ENCODE peak calls at places on chromosomes 11 and 22, in seven cellular contexts. D is uterus, R is K562, U is A673, W is left ventricle myocardium inferior, N is WTC11, V is right lobe of liver. Q is an unnamed sample.

GRCh38 chr11:72592698-72593097 is 81.5 kb downstream of the PDE2A start:
- DNase-seq in D (no peak), R (no peak), U (no peak), W (no peak), N (no peak), V (no peak), Q (no peak)

GRCh38 chr22:30654361-30654760 is 13.3 kb downstream of the DUSP18 start:
- DNase-seq in D (no peak), R (no peak), U (no peak), W (no peak), N (no peak), V (no peak), Q (no peak)

GRCh38 chr11:73870261-73870660 is 6.4 kb downstream of the COA4 start:
- DNase-seq in D (no peak), R (no peak), U (no peak), W (no peak), N (no peak), V (no peak), Q (no peak)

GRCh38 chr22:49532831-49533802 is 294.6 kb downstream of the BRD1 start:
- DNase-seq in D (no peak), R (no peak), U (no peak), W (no peak), N (peak), V (no peak), Q (no peak)

GRCh38 chr11:102010776-102011500 is 36.3 kb upstream of the CFAP300 start:
- DNase-seq in D (no peak), R (peak), U (peak), W (peak), N (peak), V (peak), Q (no peak)

GRCh38 chr22:20750461-20751184 is 23.3 kb upstream of the SERPIND1 start:
- DNase-seq in D (peak), R (peak), U (peak), W (peak), N (no peak), V (peak), Q (no peak)

GRCh38 chr11:43920598-43921419 is 21.6 kb upstream of the C11orf96 start:
- DNase-seq in D (peak), R (peak), U (peak), W (peak), N (no peak), V (no peak), Q (peak)

GRCh38 chr22:48663297-48663696 is 1164.4 kb downstream of the BRD1 start:
- DNase-seq in D (no peak), R (peak), U (peak), W (no peak), N (no peak), V (no peak), Q (no peak)

GRCh38 chr11:66267379-66268209 is 845 bp upstream of the RAB1B start:
- DNase-seq in D (peak), R (peak), U (peak), W (peak), N (peak), V (peak), Q (peak)
- TF ChIP-seq CTCF in D (no peak), R (no peak), U (peak), W (peak), N (no peak), V (no peak), Q (no peak)

GRCh38 chr11:34354782-34355181 is 3.0 kb downstream of the ABTB2 start:
- DNase-seq in D (no peak), R (no peak), U (no peak), W (no peak), N (no peak), V (no peak), Q (no peak)

GRCh38 chr11:34355726-34356125 is 2.1 kb downstream of the ABTB2 start:
- DNase-seq in D (no peak), R (no peak), U (no peak), W (no peak), N (no peak), V (no peak), Q (no peak)

GRCh38 chr11:34356576-34356917 is 1.3 kb downstream of the ABTB2 start:
- DNase-seq in D (peak), R (no peak), U (peak), W (peak), N (peak), V (peak), Q (no peak)

GRCh38 chr11:34356918-34357645 is 728 bp downstream of the ABTB2 start:
- DNase-seq in D (peak), R (peak), U (peak), W (peak), N (peak), V (peak), Q (no peak)

GRCh38 chr11:34356130-34356529 is 1.7 kb downstream of the ABTB2 start:
- DNase-seq in D (no peak), R (no peak), U (peak), W (no peak), N (peak), V (no peak), Q (no peak)
- TF ChIP-seq CTCF in D (no peak), R (peak), U (peak), W (no peak), N (no peak), V (no peak), Q (no peak)

GRCh38 chr11:4991066-4991465 is 3.6 kb upstream of the OR51L1 start:
- DNase-seq in D (no peak), R (peak), U (peak), W (no peak), N (no peak), V (no peak), Q (no peak)
- TF ChIP-seq CTCF in D (no peak), R (peak), U (peak), W (peak), N (no peak), V (no peak), Q (no peak)

GRCh38 chr11:2346014-2346413 is 31.1 kb upstream of the CD81 start:
- DNase-seq in D (no peak), R (no peak), U (no peak), W (no peak), N (no peak), V (no peak), Q (no peak)
- TF ChIP-seq CTCF in D (no peak), R (no peak), U (no peak), W (no peak), N (no peak), V (no peak), Q (no peak)

GRCh38 chr11:16603245-16603644 is 135.2 kb upstream of the C11orf58 start:
- DNase-seq in D (no peak), R (peak), U (no peak), W (no peak), N (peak), V (no peak), Q (no peak)
- TF ChIP-seq CTCF in D (no peak), R (peak), U (no peak), W (peak), N (no peak), V (no peak), Q (no peak)

DNA sequence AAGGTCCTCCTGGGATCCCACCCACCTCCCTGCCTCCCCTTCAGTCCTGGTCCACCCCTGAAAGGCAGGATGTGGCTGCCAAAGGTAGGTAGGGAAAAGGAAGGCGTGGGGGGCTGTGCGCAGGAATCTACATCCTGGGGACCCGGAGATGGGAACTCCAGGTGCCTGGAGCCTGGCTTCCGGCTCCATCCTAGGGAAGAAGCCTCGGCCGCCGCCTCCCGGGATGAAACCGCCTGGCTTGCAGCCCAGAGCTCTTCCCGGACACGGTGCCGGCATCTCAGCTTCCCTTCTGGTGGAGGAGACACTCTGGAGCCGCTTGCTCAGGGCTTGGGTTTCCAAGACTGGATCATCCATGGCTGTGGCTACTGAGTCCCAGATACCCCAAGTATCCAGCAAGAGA is 33.3 kb upstream of the PDGFB start:
- DNase-seq in D (no peak), R (no peak), U (peak), W (peak), N (no peak), V (peak), Q (no peak)
- TF ChIP-seq CTCF in D (no peak), R (no peak), U (no peak), W (no peak), N (no peak), V (no peak), Q (no peak)

DNA sequence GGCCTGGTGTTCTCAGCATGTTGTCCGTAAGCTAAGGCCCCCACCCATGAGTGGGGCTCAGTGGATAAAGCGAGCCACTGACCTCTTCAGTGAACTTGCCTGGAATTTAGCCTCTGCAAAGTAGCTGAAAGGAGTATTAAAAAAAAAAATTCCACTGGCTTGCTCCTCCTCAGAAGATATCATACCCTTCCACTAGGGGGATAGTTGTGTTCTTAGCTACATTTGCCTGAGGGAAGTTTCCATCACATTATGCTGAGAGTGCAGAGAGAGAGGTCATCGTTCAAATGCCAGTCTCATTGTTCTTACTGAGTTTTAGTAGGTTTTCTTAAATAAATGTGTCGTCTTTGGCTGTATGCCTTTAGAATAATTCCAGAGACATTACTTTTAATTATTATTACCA is 879.7 kb downstream of the JRKL start:
- DNase-seq in D (no peak), R (no peak), U (peak), W (no peak), N (no peak), V (no peak), Q (no peak)
- TF ChIP-seq CTCF in D (no peak), R (peak), U (peak), W (no peak), N (peak), V (no peak), Q (no peak)

GRCh38 chr11:298406-299065 is 790 bp downstream of the IFITM5 start:
- DNase-seq in D (peak), R (no peak), U (no peak), W (peak), N (peak), V (peak), Q (peak)

GRCh38 chr11:297666-298405 is 1.5 kb downstream of the IFITM5 start:
- DNase-seq in D (peak), R (peak), U (no peak), W (peak), N (peak), V (peak), Q (peak)

GRCh38 chr11:299081-299891 is at the start of gene IFITM5:
- DNase-seq in D (no peak), R (no peak), U (no peak), W (peak), N (peak), V (peak), Q (peak)

GRCh38 chr11:296976-297665 is 2.2 kb downstream of the IFITM5 start:
- DNase-seq in D (peak), R (no peak), U (no peak), W (peak), N (peak), V (no peak), Q (peak)

DNA sequence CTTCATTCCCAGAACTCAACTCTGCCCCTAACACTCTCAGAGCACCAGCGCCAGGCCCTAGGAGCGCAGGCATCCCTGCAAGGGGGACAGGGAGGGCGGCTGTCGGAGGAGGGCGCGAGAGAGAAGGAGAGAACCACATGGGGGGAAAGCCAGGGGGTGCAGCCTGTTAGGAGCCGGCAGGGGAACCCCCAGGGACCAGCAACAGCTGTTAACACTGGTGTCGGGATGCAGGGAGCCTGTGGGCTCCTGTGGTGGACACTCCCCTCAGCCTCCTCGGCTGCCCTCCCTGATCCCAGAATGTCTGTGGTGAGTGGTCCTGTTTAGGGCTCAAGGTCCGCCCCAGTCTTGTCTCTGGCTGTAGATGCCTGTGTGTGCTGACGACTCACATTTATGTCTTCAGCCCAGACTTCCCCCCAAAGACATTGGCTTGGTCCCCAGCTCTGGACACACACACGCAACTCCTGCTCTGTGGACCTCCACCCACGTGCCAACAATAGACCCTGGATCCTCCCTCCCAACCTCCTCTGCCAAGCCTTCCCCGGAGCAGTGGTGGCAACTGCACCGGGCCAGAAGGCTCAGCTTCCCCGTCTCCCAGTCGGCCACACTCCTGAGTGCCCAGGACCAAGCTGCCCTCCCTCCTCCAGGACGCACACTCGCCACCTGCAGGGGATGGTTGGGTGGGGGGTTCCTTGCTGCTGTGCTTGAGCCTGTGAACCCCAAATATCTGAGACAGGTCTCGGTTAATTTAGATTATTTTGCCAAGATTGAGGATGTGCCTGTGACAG is 817 bp upstream of the IFITM5 start:
- DNase-seq in D (no peak), R (peak), U (peak), W (peak), N (no peak), V (peak), Q (no peak)
- TF ChIP-seq CTCF in D (no peak), R (peak), U (peak), W (no peak), N (no peak), V (no peak), Q (no peak)